ENCODE peak calls at places on chromosomes 7 and 10, in nine cellular contexts. P is uterus, I is GM12891, N is adrenal gland, F is right lobe of liver, B is lower leg skin, R is ovary, O is body of pancreas, T is H54. G is an unnamed sample.

GRCh38 chr10:23096814-23097549 is 1.6 kb downstream of the MSRB2 start:
- DNase-seq in P (peak; percentile 82), I (no peak), N (peak; percentile 58), F (no peak), B (no peak), R (no peak), O (no peak), T (no peak), G (peak; percentile 22)

GRCh38 chr7:34723866-34724490 is 66.0 kb downstream of the NPSR1 start:
- DNase-seq in P (no peak), I (no peak), N (no peak), F (no peak), B (no peak), R (no peak), O (no peak), T (no peak), G (no peak)

GRCh38 chr7:132751282-132751647 is 175.0 kb upstream of the PLXNA4 start:
- DNase-seq in P (no peak), I (no peak), N (no peak), F (peak; percentile 27), B (no peak), R (no peak), O (no peak), T (no peak), G (no peak)

GRCh38 chr10:26799342-26799741 is 61.4 kb downstream of the ABI1 start:
- DNase-seq in P (no peak), I (no peak), N (no peak), F (no peak), B (no peak), R (no peak), O (no peak), T (no peak), G (no peak)

GRCh38 chr7:86978804-86979506 is 80.5 kb downstream of the ELAPOR2 start:
- DNase-seq in P (no peak), I (no peak), N (no peak), F (no peak), B (no peak), R (no peak), O (no peak), T (no peak), G (no peak)

GRCh38 chr7:139339698-139340036 is 1.5 kb upstream of the FMC1 start:
- DNase-seq in P (no peak), I (no peak), N (no peak), F (no peak), B (no peak), R (no peak), O (no peak), T (no peak), G (no peak)

GRCh38 chr10:118481871-118482270 is 113.6 kb downstream of the PRLHR start:
- DNase-seq in P (no peak), I (no peak), N (no peak), F (no peak), B (no peak), R (no peak), O (no peak), T (no peak), G (no peak)

GRCh38 chr10:10985361-10985760 is 32.3 kb upstream of the CELF2 start:
- DNase-seq in P (no peak), I (no peak), N (no peak), F (no peak), B (no peak), R (no peak), O (no peak), T (no peak), G (no peak)

DNA sequence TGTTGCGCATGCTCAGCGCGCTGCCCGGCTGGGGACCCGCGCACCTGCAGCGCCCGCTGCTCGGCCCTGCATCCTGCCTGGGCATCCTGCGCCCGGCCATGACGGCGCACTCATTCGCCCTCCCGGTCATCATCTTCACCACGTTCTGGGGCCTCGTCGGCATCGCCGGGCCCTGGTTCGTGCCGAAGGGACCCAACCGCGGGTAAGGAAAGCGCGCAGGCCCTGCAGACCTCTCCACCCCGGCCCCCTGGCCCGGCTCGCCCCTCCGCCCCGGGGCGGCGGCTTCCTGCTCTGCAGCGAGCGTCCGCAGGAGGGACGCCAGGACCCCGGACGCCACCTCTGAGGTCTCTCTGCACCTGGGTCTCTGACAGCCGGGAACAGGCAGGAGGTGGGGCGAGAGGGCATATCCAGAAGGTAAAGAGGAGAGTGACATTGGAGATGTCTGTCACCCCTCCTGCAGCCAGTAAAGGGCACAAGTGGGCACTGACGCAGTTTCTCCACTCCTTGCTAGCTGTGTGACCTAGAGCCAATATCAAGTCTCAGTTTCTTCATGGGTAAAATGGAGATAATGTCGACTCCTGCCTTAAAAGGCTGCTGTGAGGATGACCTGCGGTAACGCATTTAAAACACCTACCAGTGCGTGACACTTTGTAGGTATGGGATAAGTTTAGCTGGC is at the start of gene ATP6V0E2:
- DNase-seq in P (no peak), I (no peak), N (no peak), F (no peak), B (no peak), R (no peak), O (no peak), T (peak; percentile 100), G (no peak)
- TF ChIP-seq POLR2A in P (no peak), I (no peak), N (no peak), F (peak; percentile 61), B (no peak), R (no peak), O (no peak), T (peak; percentile 5), G (no peak)

DNA sequence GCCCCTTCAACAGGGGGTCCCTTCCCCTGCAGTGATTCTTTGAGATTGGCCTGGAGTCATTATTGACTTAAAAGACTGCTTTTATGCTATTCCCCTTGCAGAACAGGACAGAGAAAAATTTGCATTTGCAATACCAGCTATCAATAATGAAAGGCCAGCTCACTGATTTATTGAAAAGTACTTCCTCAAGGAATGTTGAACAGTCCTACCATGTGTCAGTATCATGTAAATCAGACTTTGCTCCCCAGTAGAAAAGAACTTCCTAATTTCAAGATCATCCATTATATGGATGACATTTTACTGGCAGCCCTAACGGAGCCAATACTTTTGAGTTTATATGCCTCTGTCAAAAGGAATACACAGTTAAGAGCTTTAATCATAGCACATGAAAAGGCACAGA is 29.7 kb upstream of the ABCA13 start:
- DNase-seq in P (no peak), I (no peak), N (no peak), F (no peak), B (no peak), R (no peak), O (no peak), T (no peak), G (no peak)
- TF ChIP-seq POLR2A in P (no peak), I (no peak), N (no peak), F (no peak), B (no peak), R (no peak), O (no peak), T (no peak), G (no peak)

DNA sequence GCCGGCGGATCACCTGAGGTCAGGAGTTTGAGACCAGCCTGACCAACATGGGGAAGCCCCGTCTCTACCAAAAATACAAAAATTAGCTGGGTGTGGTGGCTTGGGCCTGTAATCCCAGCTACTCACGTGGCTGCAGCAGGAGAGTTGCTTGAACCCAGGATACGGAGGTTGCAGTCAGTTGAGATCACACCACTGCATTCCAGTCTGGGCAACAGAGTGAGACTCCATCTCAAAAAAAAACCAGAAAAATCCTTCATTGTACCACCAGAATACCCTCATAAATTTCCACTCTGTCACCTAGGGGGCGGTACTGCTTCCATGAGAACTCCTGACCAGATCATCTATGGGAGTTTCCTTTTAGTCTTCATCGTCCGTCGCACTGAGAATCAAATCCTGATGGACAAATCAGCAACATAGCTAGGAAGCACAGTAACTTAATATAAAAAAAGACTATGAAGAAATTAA is 225.8 kb upstream of the KLF14 start:
- DNase-seq in P (no peak), I (no peak), N (no peak), F (no peak), B (no peak), R (no peak), O (no peak), T (no peak), G (peak; percentile 40)
- TF ChIP-seq POLR2A in P (no peak), I (no peak), N (no peak), F (no peak), B (no peak), R (no peak), O (no peak), T (no peak), G (no peak)

DNA sequence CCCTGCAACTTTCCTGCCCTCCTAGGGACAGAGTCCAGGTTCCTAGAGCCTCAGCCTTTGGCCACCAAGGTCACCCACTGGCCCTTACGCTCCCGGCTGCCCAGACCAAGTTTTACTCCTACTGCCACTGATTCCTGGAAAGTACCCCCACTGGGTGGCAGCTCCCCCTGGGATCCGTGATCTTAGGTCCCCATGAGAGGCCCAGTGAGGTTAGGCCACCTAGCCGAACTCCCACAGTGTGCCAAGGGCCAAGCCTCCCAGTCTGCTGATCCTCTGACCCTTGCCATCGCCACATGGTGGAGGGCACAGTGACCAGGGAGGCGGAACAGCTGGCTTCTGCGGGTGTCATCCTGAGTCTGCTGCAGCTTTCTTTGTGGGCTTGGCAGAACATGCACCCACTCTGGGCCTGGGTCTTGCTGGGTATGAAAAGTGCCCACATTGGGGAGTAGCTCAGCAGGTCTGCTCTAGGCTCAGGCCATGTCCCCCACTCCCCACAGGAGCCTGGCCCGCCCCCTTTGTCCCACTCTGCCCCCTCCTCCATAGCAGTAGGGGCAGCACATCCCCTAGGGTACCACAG is 40.5 kb upstream of the PPIF start:
- DNase-seq in P (no peak), I (no peak), N (no peak), F (no peak), B (no peak), R (no peak), O (no peak), T (no peak), G (no peak)
- TF ChIP-seq POLR2A in P (no peak), I (no peak), N (no peak), F (no peak), B (no peak), R (no peak), O (no peak), T (no peak), G (no peak)

GRCh38 chr10:102404361-102405107 is 9.0 kb downstream of the NFKB2 start:
- DNase-seq in P (no peak), I (no peak), N (no peak), F (no peak), B (no peak), R (no peak), O (no peak), T (no peak), G (no peak)
- TF ChIP-seq POLR2A in P (no peak), I (peak; percentile 70), N (no peak), F (no peak), B (no peak), R (no peak), O (no peak), T (no peak), G (no peak)

DNA sequence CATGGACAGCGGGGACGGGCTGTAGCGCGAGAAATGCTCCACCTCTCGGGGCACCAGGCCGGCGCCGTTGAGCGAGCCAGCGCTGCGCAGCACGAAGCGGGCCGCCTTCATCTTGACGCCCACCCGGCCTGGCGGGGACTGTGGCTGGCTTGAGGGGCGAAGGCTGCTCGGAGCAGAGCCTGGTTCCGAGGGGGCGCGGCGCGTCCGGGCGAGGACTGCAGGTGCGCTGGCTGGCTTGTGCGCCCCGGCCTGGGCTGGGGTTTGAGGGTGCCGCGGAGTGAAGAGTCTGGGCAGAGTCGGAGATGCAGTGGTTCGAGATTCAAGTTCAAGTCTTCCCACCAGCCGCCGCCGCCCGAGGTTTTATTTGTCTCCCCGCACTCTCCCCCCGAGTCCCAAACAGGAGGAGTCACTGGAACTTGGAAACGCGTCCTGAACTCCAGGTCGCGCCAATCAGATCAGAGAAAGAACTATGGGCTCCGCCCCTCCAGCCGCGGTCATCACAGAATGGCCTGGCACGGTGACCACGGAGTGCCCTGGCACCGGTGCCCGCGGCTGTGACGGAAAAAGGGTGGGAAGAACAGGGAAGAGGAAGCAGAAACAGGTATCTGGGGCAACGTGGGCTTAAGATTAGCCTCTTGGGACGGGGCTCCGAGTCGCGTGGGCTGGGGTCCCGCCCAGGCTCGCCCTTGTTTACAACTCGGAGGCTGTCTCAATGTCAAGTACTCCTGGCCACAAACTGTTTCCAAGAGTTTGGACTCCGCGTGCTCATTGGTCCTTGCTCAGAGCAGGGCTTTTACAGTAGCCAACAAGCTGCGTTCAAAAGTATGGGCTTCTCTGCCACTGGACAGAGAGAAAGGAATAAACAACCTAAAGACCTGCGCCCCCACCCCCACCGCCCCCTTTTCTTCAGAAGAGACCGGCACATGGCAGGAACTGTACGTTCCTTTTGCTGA is at the start of gene PDK4:
- DNase-seq in P (peak; percentile 98), I (no peak), N (peak; percentile 98), F (peak; percentile 93), B (peak; percentile 99), R (peak; percentile 87), O (peak; percentile 98), T (peak; percentile 54), G (peak; percentile 87)
- TF ChIP-seq POLR2A in P (peak; percentile 86), I (no peak), N (peak; percentile 96), F (peak; percentile 97), B (no peak), R (peak; percentile 79), O (peak; percentile 97), T (no peak), G (peak; percentile 26)